ENCODE peak calls at places on chromosome 15, in ten cellular contexts. D is nephron progenitor cell; U is WTC11; X is activated CD4-positive, alpha-beta T cell treated with anti-CD3 and anti-CD28 coated beads, Interleukin-2, amount 10 ng/mL, durations not matched to agents 7 days and 5 days; M is posterior cingulate gyrus; I is lung microvascular endothelial cell; Y is fibroblast of mammary gland; L is stimulated activated CD4-positive, alpha-beta T cell treated with anti-CD3 and anti-CD28 coated beads, TNF-alpha, amount 100 ng/mL, for 4 hours; S is DMS 273 treated with DMSO at 0.1 percent for 48 hours; H is fibroblast of pulmonary artery. Z is an unnamed sample.

GRCh38 chr15:77335298-77335697 is 84.6 kb downstream of the PEAK1 start:
- DNase-seq in D (no peak), U (no peak), X (no peak), M (no peak), I (peak), Y (peak), L (no peak), S (no peak), H (peak), Z (peak)

GRCh38 chr15:52672661-52673060 is 6.5 kb downstream of the ATOSA start:
- DNase-seq in D (no peak), U (no peak), X (no peak), M (no peak), I (no peak), Y (no peak), L (no peak), S (no peak), H (no peak), Z (no peak)

GRCh38 chr15:44308874-44309273 is 20.4 kb downstream of the GOLM2 start:
- DNase-seq in D (no peak), U (no peak), X (no peak), M (no peak), I (no peak), Y (no peak), L (no peak), S (no peak), H (no peak), Z (no peak)

GRCh38 chr15:29672923-29673809 is 149.1 kb downstream of the TJP1 start:
- DNase-seq in D (no peak), U (no peak), X (no peak), M (no peak), I (no peak), Y (peak), L (no peak), S (no peak), H (peak), Z (no peak)

GRCh38 chr15:68229386-68230156 is at the start of gene CLN6:
- DNase-seq in D (peak), U (peak), X (peak), M (peak), I (peak), Y (peak), L (peak), S (peak), H (peak), Z (peak)

GRCh38 chr15:57220220-57220619 is 156.1 kb upstream of the CGNL1 start:
- DNase-seq in D (no peak), U (no peak), X (no peak), M (no peak), I (peak), Y (peak), L (no peak), S (peak), H (peak), Z (peak)

GRCh38 chr15:25830844-25831443 is 32.2 kb downstream of the ATP10A start:
- DNase-seq in D (no peak), U (no peak), X (no peak), M (no peak), I (no peak), Y (peak), L (no peak), S (no peak), H (peak), Z (no peak)

GRCh38 chr15:68408526-68408925 is 23.4 kb downstream of the ITGA11 start:
- DNase-seq in D (no peak), U (no peak), X (no peak), M (no peak), I (no peak), Y (no peak), L (no peak), S (no peak), H (no peak), Z (no peak)

Z was measured in dermis blood vessel endothelial cell.